ENCODE peak calls at places on chromosomes 5 and 9, in nine cellular contexts. I is psoas muscle; Q is foreskin melanocyte; W is iris pigment epithelial cell; S is endothelial cell; C is T1000; U is stimulated activated CD8-positive, alpha-beta memory T cell treated with anti-CD3 and anti-CD28 coated beads, Interleukin-2, amount 100 ng/mL, for 1 hour; M is Caki2; J is Panc1. G is an unnamed sample.

GRCh38 chr5:150407097-150407720 is 5.5 kb downstream of the CD74 start:
- DNase-seq in I (no peak), Q (no peak), W (no peak), S (no peak), C (no peak), U (no peak), M (no peak), J (no peak), G (no peak)

GRCh38 chr5:177442066-177442836 is 4.4 kb upstream of the PRR7 start:
- DNase-seq in I (no peak), Q (no peak), W (no peak), S (no peak), C (no peak), U (no peak), M (no peak), J (no peak), G (no peak)

GRCh38 chr5:12910611-12911010 is 1006.4 kb upstream of the CTNND2 start:
- DNase-seq in I (no peak), Q (no peak), W (peak), S (no peak), C (no peak), U (no peak), M (no peak), J (no peak), G (no peak)

GRCh38 chr5:93886917-93887361 is 145.5 kb upstream of the POU5F2 start:
- DNase-seq in I (no peak), Q (no peak), W (peak), S (no peak), C (no peak), U (no peak), M (no peak), J (no peak), G (no peak)

GRCh38 chr9:130204341-130204740 is 32.1 kb downstream of the NCS1 start:
- DNase-seq in I (no peak), Q (no peak), W (no peak), S (no peak), C (no peak), U (no peak), M (no peak), J (no peak), G (no peak)

GRCh38 chr5:117118499-117118898 is 543.9 kb upstream of the SEMA6A start:
- DNase-seq in I (no peak), Q (no peak), W (no peak), S (no peak), C (no peak), U (no peak), M (no peak), J (no peak), G (no peak)

GRCh38 chr9:130303613-130304055 is 38.1 kb downstream of the HMCN2 start:
- DNase-seq in I (no peak), Q (no peak), W (no peak), S (no peak), C (no peak), U (no peak), M (no peak), J (no peak), G (no peak)

GRCh38 chr5:43780586-43780985 is 177.6 kb downstream of the NNT start:
- DNase-seq in I (no peak), Q (no peak), W (peak), S (no peak), C (no peak), U (no peak), M (no peak), J (no peak), G (no peak)

GRCh38 chr5:141514330-141515111 is 25.6 kb downstream of the PCDHGC5 start:
- DNase-seq in I (peak), Q (no peak), W (peak), S (no peak), C (peak), U (no peak), M (no peak), J (no peak), G (no peak)

GRCh38 chr5:143244000-143244736 is 159.3 kb downstream of the NR3C1 start:
- DNase-seq in I (peak), Q (peak), W (peak), S (no peak), C (peak), U (no peak), M (peak), J (peak), G (no peak)

GRCh38 chr5:177147239-177147638 is 13.7 kb downstream of the NSD1 start:
- DNase-seq in I (no peak), Q (no peak), W (peak), S (no peak), C (no peak), U (no peak), M (peak), J (no peak), G (no peak)

GRCh38 chr5:133427121-133427777 is 185.1 kb downstream of the FSTL4 start:
- DNase-seq in I (no peak), Q (peak), W (no peak), S (no peak), C (no peak), U (no peak), M (no peak), J (no peak), G (peak)

GRCh38 chr5:123696948-123697347 is 185.0 kb downstream of the CSNK1G3 start:
- DNase-seq in I (peak), Q (no peak), W (no peak), S (no peak), C (no peak), U (no peak), M (no peak), J (no peak), G (no peak)

GRCh38 chr9:36037580-36038169 is 962 bp downstream of the RECK start:
- DNase-seq in I (no peak), Q (no peak), W (no peak), S (no peak), C (peak), U (no peak), M (peak), J (peak), G (no peak)

GRCh38 chr9:98775831-98776441 is 20.4 kb downstream of the ANKS6 start:
- DNase-seq in I (no peak), Q (peak), W (peak), S (peak), C (no peak), U (no peak), M (peak), J (peak), G (no peak)

GRCh38 chr9:114339130-114339908 is 9.7 kb downstream of the ORM2 start:
- DNase-seq in I (peak), Q (peak), W (peak), S (peak), C (peak), U (peak), M (peak), J (peak), G (peak)

GRCh38 chr5:74903165-74903787 is 37.1 kb upstream of the FAM169A start:
- DNase-seq in I (no peak), Q (no peak), W (peak), S (peak), C (no peak), U (no peak), M (no peak), J (no peak), G (no peak)

GRCh38 chr9:89304479-89305188 is 6.4 kb upstream of the CKS2 start:
- DNase-seq in I (no peak), Q (no peak), W (no peak), S (no peak), C (no peak), U (no peak), M (no peak), J (no peak), G (no peak)

GRCh38 chr5:114387433-114387832 is 25.6 kb downstream of the KCNN2 start:
- DNase-seq in I (no peak), Q (peak), W (peak), S (no peak), C (no peak), U (no peak), M (no peak), J (no peak), G (no peak)

GRCh38 chr9:69452110-69452780 is 127.2 kb downstream of the ENTREP1 start:
- DNase-seq in I (no peak), Q (no peak), W (peak), S (no peak), C (no peak), U (no peak), M (peak), J (no peak), G (no peak)

GRCh38 chr9:86983260-86984255 is 36.3 kb upstream of the GAS1 start:
- DNase-seq in I (peak), Q (no peak), W (peak), S (no peak), C (peak), U (no peak), M (no peak), J (no peak), G (no peak)

GRCh38 chr9:87887661-87888480 is 5.2 kb downstream of the SPATA31E1 start:
- DNase-seq in I (no peak), Q (no peak), W (no peak), S (no peak), C (no peak), U (no peak), M (no peak), J (no peak), G (no peak)

GRCh38 chr5:134328619-134329018 is 38.4 kb downstream of the CDKL3 start:
- DNase-seq in I (no peak), Q (no peak), W (no peak), S (no peak), C (no peak), U (no peak), M (peak), J (no peak), G (no peak)

GRCh38 chr9:13244190-13244589 is 35.3 kb downstream of the MPDZ start:
- DNase-seq in I (no peak), Q (no peak), W (no peak), S (no peak), C (no peak), U (no peak), M (no peak), J (no peak), G (no peak)

GRCh38 chr5:10572451-10572850 is 8.6 kb downstream of the ANKRD33B start:
- DNase-seq in I (no peak), Q (no peak), W (no peak), S (no peak), C (no peak), U (no peak), M (no peak), J (no peak), G (peak)

GRCh38 chr9:35001803-35002502 is 12.4 kb downstream of the DNAJB5 start:
- DNase-seq in I (no peak), Q (no peak), W (peak), S (no peak), C (no peak), U (no peak), M (no peak), J (no peak), G (no peak)

GRCh38 chr5:138824516-138824915 is 50.6 kb downstream of the LRRTM2 start:
- DNase-seq in I (no peak), Q (no peak), W (no peak), S (no peak), C (no peak), U (no peak), M (no peak), J (no peak), G (no peak)

GRCh38 chr5:96752341-96753016 is 55.3 kb downstream of the ERAP1 start:
- DNase-seq in I (no peak), Q (peak), W (peak), S (peak), C (no peak), U (no peak), M (peak), J (peak), G (no peak)

GRCh38 chr5:172714491-172715420 is 56.2 kb downstream of the DUSP1 start:
- DNase-seq in I (peak), Q (peak), W (peak), S (peak), C (peak), U (peak), M (peak), J (peak), G (peak)

GRCh38 chr9:20744046-20744630 is 60.1 kb downstream of the FOCAD start:
- DNase-seq in I (no peak), Q (no peak), W (no peak), S (no peak), C (no peak), U (no peak), M (no peak), J (no peak), G (no peak)

GRCh38 chr9:92151691-92152393 is 36.6 kb upstream of the SPTLC1 start:
- DNase-seq in I (no peak), Q (no peak), W (peak), S (no peak), C (no peak), U (no peak), M (no peak), J (no peak), G (no peak)

GRCh38 chr9:84397822-84398221 is 57.3 kb upstream of the SLC28A3 start:
- DNase-seq in I (no peak), Q (no peak), W (peak), S (peak), C (no peak), U (no peak), M (no peak), J (no peak), G (no peak)

GRCh38 chr5:58019614-58020013 is 440.3 kb downstream of the PLK2 start:
- DNase-seq in I (peak), Q (no peak), W (no peak), S (no peak), C (no peak), U (no peak), M (no peak), J (no peak), G (no peak)

G was measured in natural killer cell treated with Interleukin-12 subunit alpha and Interleukin-12 subunit beta and Interleukin-15 and Interleukin-18, amount 100 ng/mL, for 72 hours.